ENCODE peak calls at places on chromosomes 16 and 17, in six cellular contexts. One of them, this sample, is unnamed.

GRCh38 chr17:48614904-48615211 is 234 bp downstream of the HOXB8 start:
- DNase-seq in H1: no peak
- DNase-seq in K562: no peak
- DNase-seq in GM23338: no peak
- DNase-seq in endothelial cell of umbilical vein: no peak
- DNase-seq in HCT116: no peak
- DNase-seq in this sample: no peak

GRCh38 chr17:59837362-59838195 is 55.2 kb downstream of the TUBD1 start:
- DNase-seq in H1: no peak
- DNase-seq in K562: peak
- DNase-seq in HCT116: peak
- DNase-seq in endothelial cell of umbilical vein: peak
- DNase-seq in GM23338: peak
- DNase-seq in this sample: peak

GRCh38 chr16:78987676-78988075 is 612.9 kb downstream of the MAF start:
- DNase-seq in HCT116: no peak
- DNase-seq in endothelial cell of umbilical vein: no peak
- DNase-seq in GM23338: no peak
- DNase-seq in K562: no peak
- DNase-seq in H1: no peak
- DNase-seq in this sample: no peak

GRCh38 chr16:64211306-64211705 is 910.6 kb downstream of the CDH11 start:
- DNase-seq in HCT116: no peak
- DNase-seq in GM23338: no peak
- DNase-seq in K562: no peak
- DNase-seq in endothelial cell of umbilical vein: peak
- DNase-seq in H1: no peak
- DNase-seq in this sample: no peak

GRCh38 chr16:84175351-84176081 is 11.3 kb downstream of the TAF1C start:
- DNase-seq in endothelial cell of umbilical vein: peak
- DNase-seq in HCT116: no peak
- DNase-seq in GM23338: peak
- DNase-seq in K562: peak
- DNase-seq in H1: peak
- DNase-seq in this sample: no peak

GRCh38 chr17:35313875-35314409 is 59.5 kb downstream of the SLFN11 start:
- DNase-seq in K562: peak
- DNase-seq in H1: no peak
- DNase-seq in endothelial cell of umbilical vein: no peak
- DNase-seq in GM23338: peak
- DNase-seq in HCT116: no peak
- DNase-seq in this sample: no peak

GRCh38 chr16:55480228-55480655 is 1.2 kb downstream of the MMP2 start:
- DNase-seq in H1: no peak
- DNase-seq in K562: no peak
- DNase-seq in HCT116: no peak
- DNase-seq in GM23338: peak
- DNase-seq in endothelial cell of umbilical vein: peak
- DNase-seq in this sample: no peak

GRCh38 chr17:44655983-44656700 is at the start of gene MEIOC:
- DNase-seq in endothelial cell of umbilical vein: peak
- DNase-seq in GM23338: peak
- DNase-seq in HCT116: no peak
- DNase-seq in K562: no peak
- DNase-seq in H1: peak
- DNase-seq in this sample: no peak

GRCh38 chr16:65285128-65286120 is 163.6 kb upstream of the CDH11 start:
- DNase-seq in endothelial cell of umbilical vein: no peak
- DNase-seq in H1: no peak
- DNase-seq in GM23338: no peak
- DNase-seq in K562: no peak
- DNase-seq in HCT116: no peak
- DNase-seq in this sample: no peak

GRCh38 chr17:80018917-80019651 is 16.6 kb downstream of the TBC1D16 start:
- DNase-seq in GM23338: no peak
- DNase-seq in HCT116: no peak
- DNase-seq in H1: no peak
- DNase-seq in endothelial cell of umbilical vein: no peak
- DNase-seq in K562: no peak
- DNase-seq in this sample: no peak

GRCh38 chr16:74901606-74902005 is 83.3 kb downstream of the WDR59 start:
- DNase-seq in K562: no peak
- DNase-seq in H1: no peak
- DNase-seq in HCT116: no peak
- DNase-seq in endothelial cell of umbilical vein: no peak
- DNase-seq in GM23338: no peak
- DNase-seq in this sample: no peak

GRCh38 chr16:46745594-46745993 is 2.5 kb downstream of the MYLK3 start:
- DNase-seq in K562: no peak
- DNase-seq in GM23338: peak
- DNase-seq in H1: no peak
- DNase-seq in endothelial cell of umbilical vein: no peak
- DNase-seq in HCT116: no peak
- DNase-seq in this sample: no peak

GRCh38 chr17:252456-252855 is 71.0 kb upstream of the DOC2B start:
- DNase-seq in HCT116: no peak
- DNase-seq in GM23338: no peak
- DNase-seq in K562: no peak
- DNase-seq in H1: no peak
- DNase-seq in endothelial cell of umbilical vein: no peak
- DNase-seq in this sample: no peak

DNA sequence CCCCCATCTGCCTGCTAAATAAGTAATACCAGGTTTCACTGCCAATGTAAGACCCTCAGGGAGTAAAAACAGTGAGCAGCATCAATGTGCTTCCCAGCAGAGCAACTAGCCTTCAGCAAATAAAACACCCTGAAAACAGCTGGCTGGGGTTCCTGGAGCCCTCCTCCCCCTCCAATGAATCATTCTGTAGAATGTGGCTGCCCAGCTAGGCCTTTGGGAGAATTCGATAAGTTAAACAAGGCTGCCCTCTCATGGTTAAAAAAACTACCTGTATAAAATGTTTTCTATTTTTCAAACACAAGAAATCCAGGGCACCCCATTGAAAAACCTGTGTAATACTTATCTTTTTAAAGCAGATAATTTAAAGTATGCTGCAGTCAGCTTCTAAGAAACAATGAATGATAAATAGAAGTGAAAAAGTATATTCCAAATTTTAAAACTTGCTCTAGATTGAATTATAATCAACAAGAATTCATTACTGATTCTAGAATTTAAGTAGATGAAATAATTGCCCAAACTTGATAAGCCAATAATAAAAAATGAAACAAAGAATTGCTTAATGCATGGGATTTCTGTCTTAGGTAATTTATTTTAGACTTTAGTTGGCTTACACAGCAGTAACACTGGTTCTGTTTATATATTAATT is 9.4 kb upstream of the TOM1L1 start:
- DNase-seq in GM23338: peak
- DNase-seq in endothelial cell of umbilical vein: peak
- DNase-seq in H1: no peak
- DNase-seq in HCT116: peak
- DNase-seq in K562: peak
- DNase-seq in this sample: no peak
- H3K4me3 ChIP-seq in GM23338: no peak
- H3K4me3 ChIP-seq in endothelial cell of umbilical vein: no peak
- H3K4me3 ChIP-seq in H1: no peak
- H3K4me3 ChIP-seq in HCT116: no peak
- H3K4me3 ChIP-seq in K562: no peak
- H3K4me3 ChIP-seq in this sample: no peak

DNA sequence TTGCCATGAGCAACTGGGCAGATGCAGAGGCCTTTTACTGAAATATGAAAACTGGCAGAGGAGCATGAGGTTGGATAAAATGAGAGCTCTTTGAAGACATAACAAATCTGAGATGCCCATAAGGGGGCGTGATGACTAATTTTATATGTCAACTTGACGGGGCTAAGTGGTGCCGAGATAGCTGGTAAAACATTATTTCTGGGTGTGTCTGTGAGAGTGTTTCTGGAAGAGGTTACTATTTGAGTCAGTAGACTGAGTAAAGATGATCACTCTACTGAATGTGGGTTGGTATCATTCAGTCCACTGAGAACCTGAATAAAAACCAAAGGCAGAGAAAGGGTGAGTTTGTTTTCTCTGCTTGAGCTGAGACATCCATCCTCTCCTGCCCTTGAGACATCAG is 454.2 kb downstream of the NPIPA7 start:
- DNase-seq in endothelial cell of umbilical vein: no peak
- DNase-seq in GM23338: no peak
- DNase-seq in H1: no peak
- DNase-seq in HCT116: no peak
- DNase-seq in K562: no peak
- DNase-seq in this sample: no peak
- TF ChIP-seq EZH2 in endothelial cell of umbilical vein: no peak
- TF ChIP-seq EZH2 in GM23338: no peak
- TF ChIP-seq EZH2 in H1: no peak
- TF ChIP-seq EZH2 in HCT116: no peak
- TF ChIP-seq EZH2 in K562: no peak
- TF ChIP-seq EZH2 in this sample: no peak

DNA sequence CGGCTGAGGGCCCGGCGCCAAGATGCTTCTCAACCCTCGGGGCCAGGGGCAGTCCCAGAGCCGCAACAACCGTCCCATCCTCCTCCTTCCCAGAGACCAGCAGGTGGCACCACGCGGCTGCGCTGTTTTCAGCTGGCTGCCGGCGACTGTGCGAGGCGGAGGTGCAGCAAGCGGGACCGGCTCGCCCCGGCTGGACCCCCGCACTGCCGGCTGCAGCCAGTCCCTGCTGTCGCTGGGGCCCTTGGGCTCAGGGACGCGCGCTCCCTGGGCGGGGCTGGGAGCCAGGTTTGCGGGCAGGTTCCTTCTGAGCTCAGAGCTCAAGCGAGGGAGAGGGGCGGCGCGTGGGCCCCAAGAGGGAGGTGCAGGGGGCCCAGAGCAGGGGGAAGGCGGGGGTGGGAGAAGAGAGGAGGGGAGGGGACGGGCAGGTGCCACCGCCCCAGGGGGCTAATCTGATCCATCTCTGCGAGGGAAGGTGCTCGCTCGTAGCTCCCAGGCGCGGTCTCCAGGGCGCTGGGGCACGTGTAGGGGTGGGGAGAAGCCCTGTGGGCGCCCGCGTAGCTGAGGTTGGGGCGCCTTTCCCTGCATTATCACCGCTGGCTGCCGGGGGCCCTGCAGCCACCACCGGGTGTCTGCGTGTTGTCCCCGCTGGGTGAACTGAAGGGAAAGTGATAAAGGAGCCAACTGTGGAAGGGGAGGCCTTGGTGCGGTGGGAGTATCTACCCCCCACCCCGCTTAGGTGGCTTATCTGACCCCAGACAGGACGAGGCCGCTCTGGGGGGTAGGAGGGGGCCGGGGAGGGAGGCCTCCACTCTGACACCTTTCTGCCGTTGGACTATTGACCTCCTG is 24.2 kb downstream of the STAT5A start:
- DNase-seq in H1: no peak
- DNase-seq in endothelial cell of umbilical vein: peak
- DNase-seq in HCT116: no peak
- DNase-seq in K562: peak
- DNase-seq in GM23338: peak
- DNase-seq in this sample: no peak
- TF ChIP-seq POLR2AphosphoS5 in H1: peak
- TF ChIP-seq POLR2AphosphoS5 in endothelial cell of umbilical vein: peak
- TF ChIP-seq POLR2AphosphoS5 in HCT116: no peak
- TF ChIP-seq POLR2AphosphoS5 in K562: peak
- TF ChIP-seq POLR2AphosphoS5 in GM23338: peak
- TF ChIP-seq POLR2AphosphoS5 in this sample: peak

GRCh38 chr17:56913867-56914640 is at the start of gene TRIM25:
- DNase-seq in HCT116: peak
- DNase-seq in endothelial cell of umbilical vein: peak
- DNase-seq in GM23338: peak
- DNase-seq in H1: no peak
- DNase-seq in K562: peak
- DNase-seq in this sample: no peak
- H3K4me3 ChIP-seq in HCT116: peak
- H3K4me3 ChIP-seq in endothelial cell of umbilical vein: peak
- H3K4me3 ChIP-seq in GM23338: peak
- H3K4me3 ChIP-seq in H1: peak
- H3K4me3 ChIP-seq in K562: peak
- H3K4me3 ChIP-seq in this sample: peak